ENCODE peak calls at places on chromosomes 16 and 17, in ten cellular contexts. V is neural progenitor cell; D is HTR-8/SVneo; R is activated naive CD8-positive, alpha-beta T cell treated with anti-CD3 and anti-CD28 coated beads, Interleukin-2, amount 50 U/mL, for 16 hours; N is activated naive CD4-positive, alpha-beta T cell treated with anti-CD3 and anti-CD28 coated beads, Interleukin-2, amount 10 ng/mL, durations not matched to agents 7 days and 5 days; Q is GM13977; Z is ovary; T is activated T-cell treated with anti-CD3 and anti-CD28 coated beads, Interleukin-2, amount 50 U/mL, for 72 hours; X is stimulated activated CD4-positive, alpha-beta T cell treated with anti-CD3 and anti-CD28 coated beads, Interleukin-4, amount 100 ng/mL, for 4 hours; G is ureter. H is an unnamed sample.

GRCh38 chr17:4998027-4998665 is 396 bp downstream of the KIF1C start:
- DNase-seq in N (no peak), Z (peak), V (peak), X (peak), R (no peak), T (no peak), D (no peak), Q (peak), G (no peak), H (no peak)

GRCh38 chr17:78697122-78697845 is 84.8 kb downstream of the CYTH1 start:
- DNase-seq in Z (no peak), X (no peak), Q (no peak), V (no peak), R (no peak), T (no peak), D (no peak), N (no peak), G (no peak), H (no peak)

GRCh38 chr16:85574672-85575475 is 38.2 kb upstream of the GSE1 start:
- DNase-seq in Z (no peak), D (no peak), Q (no peak), V (peak), R (no peak), G (no peak), T (no peak), X (no peak), N (no peak), H (no peak)

GRCh38 chr17:18186271-18186982 is 2.8 kb downstream of the ALKBH5 start:
- DNase-seq in X (no peak), G (no peak), N (no peak), D (no peak), Q (no peak), V (no peak), T (no peak), R (no peak), Z (no peak), H (peak)

GRCh38 chr17:60535382-60536279 is 9.6 kb upstream of the APPBP2 start:
- DNase-seq in D (no peak), T (no peak), Z (no peak), V (no peak), Q (no peak), X (no peak), G (no peak), R (no peak), N (no peak), H (peak)

GRCh38 chr17:73371285-73371684 is 59.5 kb upstream of the CDC42EP4 start:
- DNase-seq in G (no peak), R (no peak), D (peak), N (no peak), T (no peak), Z (no peak), Q (no peak), V (no peak), X (no peak), H (peak)

GRCh38 chr16:78567713-78568112 is 468.3 kb downstream of the WWOX start:
- DNase-seq in G (no peak), T (no peak), Z (no peak), D (no peak), N (no peak), Q (no peak), X (no peak), R (no peak), V (no peak), H (no peak)

GRCh38 chr16:47013910-47014309 is 40.4 kb upstream of the DNAJA2 start:
- DNase-seq in Z (no peak), D (no peak), T (no peak), N (no peak), V (no peak), R (no peak), X (no peak), Q (no peak), G (no peak), H (no peak)

GRCh38 chr16:13921328-13921727 is 1.4 kb downstream of the ERCC4 start:
- DNase-seq in X (no peak), Q (no peak), V (no peak), R (no peak), Z (no peak), G (no peak), N (no peak), D (no peak), T (no peak), H (no peak)

GRCh38 chr16:70573451-70574121 is 50.0 kb downstream of the SF3B3 start:
- DNase-seq in N (no peak), V (no peak), Z (peak), T (no peak), X (no peak), D (no peak), R (no peak), Q (no peak), G (no peak), H (peak)

GRCh38 chr16:77782694-77783093 is 5.7 kb upstream of the VAT1L start:
- DNase-seq in V (no peak), T (no peak), X (no peak), Z (no peak), D (no peak), N (no peak), G (no peak), Q (no peak), R (no peak), H (no peak)

GRCh38 chr16:87389245-87389644 is 2.9 kb upstream of the MAP1LC3B start:
- DNase-seq in T (no peak), N (no peak), R (no peak), X (no peak), G (no peak), Z (peak), V (no peak), D (no peak), Q (no peak), H (no peak)

GRCh38 chr16:20931066-20931465 is 30.5 kb downstream of the LYRM1 start:
- DNase-seq in V (no peak), T (no peak), R (no peak), X (no peak), G (no peak), D (no peak), Z (no peak), N (no peak), Q (no peak), H (no peak)

GRCh38 chr16:25501530-25502255 is 190.1 kb upstream of the HS3ST4 start:
- DNase-seq in Z (no peak), Q (no peak), X (no peak), R (no peak), G (no peak), V (peak), D (no peak), T (no peak), N (no peak), H (no peak)

GRCh38 chr17:76237859-76238313 is 2.4 kb downstream of the RNF157 start:
- DNase-seq in X (no peak), T (no peak), V (no peak), Q (no peak), Z (no peak), N (no peak), R (no peak), D (no peak), G (no peak), H (no peak)

GRCh38 chr17:73493212-73493814 is 150.9 kb downstream of the SDK2 start:
- DNase-seq in X (no peak), Q (no peak), N (no peak), G (no peak), T (no peak), D (no peak), V (no peak), R (no peak), Z (no peak), H (no peak)

GRCh38 chr16:89422905-89423630 is 67.3 kb downstream of the ANKRD11 start:
- DNase-seq in T (peak), N (peak), Z (no peak), Q (peak), R (peak), V (no peak), G (no peak), D (no peak), X (peak), H (no peak)

GRCh38 chr17:13520899-13521572 is 80.7 kb downstream of the HS3ST3A1 start:
- DNase-seq in V (no peak), Q (no peak), X (no peak), N (no peak), D (no peak), Z (no peak), T (no peak), R (no peak), G (no peak), H (peak)

GRCh38 chr17:47301161-47301560 is 22.6 kb upstream of the EFCAB13 start:
- DNase-seq in V (no peak), N (no peak), Z (no peak), Q (no peak), R (no peak), D (no peak), X (no peak), G (no peak), T (peak), H (no peak)

GRCh38 chr16:26709175-26709574 is 357.6 kb upstream of the C16orf82 start:
- DNase-seq in N (no peak), D (no peak), Z (no peak), T (no peak), G (no peak), V (no peak), Q (no peak), R (no peak), X (no peak), H (no peak)

GRCh38 chr17:7405413-7405881 is 1.6 kb upstream of the TMEM256 start:
- DNase-seq in T (no peak), G (no peak), D (no peak), V (peak), R (no peak), X (no peak), Z (peak), N (no peak), Q (no peak), H (no peak)